ENCODE peak calls at places on chromosome 13, in six cellular contexts. One of them, this sample, is unnamed.
A peak's percentile ranks its signal among the peaks of the same experiment; 100 is the strongest.

GRCh38 chr13:53105881-53106280 is 77.3 kb downstream of the OLFM4 start:
- DNase-seq in stimulated activated CD4-positive, alpha-beta T cell treated with anti-CD3 and anti-CD28 coated beads, TNF-alpha, amount 100 ng/mL, for 4 hours: no peak
- DNase-seq in small intestine: peak; percentile 53
- DNase-seq in GM04503: no peak
- DNase-seq in T-cell: no peak
- DNase-seq in fibroblast of pulmonary artery: no peak
- DNase-seq in this sample: no peak

GRCh38 chr13:41915096-41915495 is 45.8 kb downstream of the VWA8 start:
- DNase-seq in stimulated activated CD4-positive, alpha-beta T cell treated with anti-CD3 and anti-CD28 coated beads, TNF-alpha, amount 100 ng/mL, for 4 hours: no peak
- DNase-seq in GM04503: no peak
- DNase-seq in fibroblast of pulmonary artery: no peak
- DNase-seq in small intestine: no peak
- DNase-seq in T-cell: no peak
- DNase-seq in this sample: no peak

GRCh38 chr13:65560936-65561335 is 1669.2 kb downstream of the PCDH9 start:
- DNase-seq in GM04503: no peak
- DNase-seq in stimulated activated CD4-positive, alpha-beta T cell treated with anti-CD3 and anti-CD28 coated beads, TNF-alpha, amount 100 ng/mL, for 4 hours: no peak
- DNase-seq in small intestine: no peak
- DNase-seq in fibroblast of pulmonary artery: no peak
- DNase-seq in T-cell: no peak
- DNase-seq in this sample: no peak

GRCh38 chr13:80463673-80464352 is 122.9 kb upstream of the SPRY2 start:
- DNase-seq in fibroblast of pulmonary artery: peak; percentile 84
- DNase-seq in small intestine: no peak
- DNase-seq in T-cell: no peak
- DNase-seq in stimulated activated CD4-positive, alpha-beta T cell treated with anti-CD3 and anti-CD28 coated beads, TNF-alpha, amount 100 ng/mL, for 4 hours: no peak
- DNase-seq in GM04503: no peak
- DNase-seq in this sample: no peak

GRCh38 chr13:98470920-98471319 is 106.0 kb downstream of the STK24 start:
- DNase-seq in stimulated activated CD4-positive, alpha-beta T cell treated with anti-CD3 and anti-CD28 coated beads, TNF-alpha, amount 100 ng/mL, for 4 hours: no peak
- DNase-seq in GM04503: no peak
- DNase-seq in fibroblast of pulmonary artery: no peak
- DNase-seq in small intestine: no peak
- DNase-seq in T-cell: no peak
- DNase-seq in this sample: no peak

GRCh38 chr13:104310861-104311260 is 1244.6 kb upstream of the SLC10A2 start:
- DNase-seq in stimulated activated CD4-positive, alpha-beta T cell treated with anti-CD3 and anti-CD28 coated beads, TNF-alpha, amount 100 ng/mL, for 4 hours: no peak
- DNase-seq in fibroblast of pulmonary artery: no peak
- DNase-seq in small intestine: no peak
- DNase-seq in T-cell: no peak
- DNase-seq in GM04503: no peak
- DNase-seq in this sample: no peak

GRCh38 chr13:23500858-23501257 is 67.4 kb upstream of the SACS start:
- DNase-seq in fibroblast of pulmonary artery: peak; percentile 71
- DNase-seq in small intestine: no peak
- DNase-seq in T-cell: no peak
- DNase-seq in stimulated activated CD4-positive, alpha-beta T cell treated with anti-CD3 and anti-CD28 coated beads, TNF-alpha, amount 100 ng/mL, for 4 hours: no peak
- DNase-seq in GM04503: peak; percentile 97
- DNase-seq in this sample: no peak

GRCh38 chr13:113552786-113553540 is 31.6 kb upstream of the TFDP1 start:
- DNase-seq in fibroblast of pulmonary artery: no peak
- DNase-seq in T-cell: no peak
- DNase-seq in stimulated activated CD4-positive, alpha-beta T cell treated with anti-CD3 and anti-CD28 coated beads, TNF-alpha, amount 100 ng/mL, for 4 hours: no peak
- DNase-seq in GM04503: no peak
- DNase-seq in small intestine: no peak
- DNase-seq in this sample: no peak

GRCh38 chr13:102591988-102592781 is 4.6 kb upstream of the TPP2 start:
- DNase-seq in fibroblast of pulmonary artery: peak; percentile 70
- DNase-seq in small intestine: peak; percentile 75
- DNase-seq in stimulated activated CD4-positive, alpha-beta T cell treated with anti-CD3 and anti-CD28 coated beads, TNF-alpha, amount 100 ng/mL, for 4 hours: peak; percentile 63
- DNase-seq in T-cell: peak; percentile 79
- DNase-seq in GM04503: no peak
- DNase-seq in this sample: peak; percentile 57

GRCh38 chr13:69580255-69580654 is 527.4 kb upstream of the ATXN8OS start:
- DNase-seq in stimulated activated CD4-positive, alpha-beta T cell treated with anti-CD3 and anti-CD28 coated beads, TNF-alpha, amount 100 ng/mL, for 4 hours: no peak
- DNase-seq in GM04503: no peak
- DNase-seq in fibroblast of pulmonary artery: no peak
- DNase-seq in small intestine: no peak
- DNase-seq in T-cell: no peak
- DNase-seq in this sample: no peak

GRCh38 chr13:44300895-44301638 is 72.6 kb upstream of the SERP2 start:
- DNase-seq in stimulated activated CD4-positive, alpha-beta T cell treated with anti-CD3 and anti-CD28 coated beads, TNF-alpha, amount 100 ng/mL, for 4 hours: no peak
- DNase-seq in small intestine: peak; percentile 37
- DNase-seq in fibroblast of pulmonary artery: peak; percentile 88
- DNase-seq in GM04503: no peak
- DNase-seq in T-cell: no peak
- DNase-seq in this sample: no peak

GRCh38 chr13:37602743-37603381 is 4.3 kb upstream of the POSTN start:
- DNase-seq in T-cell: no peak
- DNase-seq in fibroblast of pulmonary artery: peak; percentile 58
- DNase-seq in small intestine: no peak
- DNase-seq in GM04503: no peak
- DNase-seq in stimulated activated CD4-positive, alpha-beta T cell treated with anti-CD3 and anti-CD28 coated beads, TNF-alpha, amount 100 ng/mL, for 4 hours: no peak
- DNase-seq in this sample: no peak